ENCODE peak calls at places on chromosomes 16 and 17, in five cellular contexts. B is heart right ventricle; M is stimulated activated CD4-positive, alpha-beta T cell treated with anti-CD3 and anti-CD28 coated beads, Interleukin-1b, Interleukin-23, amount 100 ng/mL, for 24 hours; Y is endothelial cell of umbilical vein; O is MCF 10A. J is an unnamed sample.

GRCh38 chr17:38868095-38868967 is 1.5 kb upstream of the LASP1 start:
- DNase-seq in B (peak; percentile 67), M (no peak), Y (peak; percentile 47), O (no peak), J (no peak)

GRCh38 chr17:41796066-41796895 is 9.8 kb upstream of the JUP start:
- DNase-seq in B (no peak), Y (no peak), O (no peak), M (no peak), J (no peak)

GRCh38 chr17:30396129-30396528 is 17.4 kb downstream of the CPD start:
- DNase-seq in Y (no peak), B (no peak), M (no peak), O (no peak), J (no peak)

GRCh38 chr16:3256876-3257465 is 538 bp upstream of the MEFV start:
- DNase-seq in Y (no peak), O (peak; percentile 87), M (no peak), B (no peak), J (no peak)

GRCh38 chr17:75891022-75891604 is 5.6 kb downstream of the TRIM65 start:
- DNase-seq in M (no peak), Y (no peak), B (no peak), O (no peak), J (no peak)

GRCh38 chr17:73348018-73348823 is 36.4 kb upstream of the CDC42EP4 start:
- DNase-seq in Y (no peak), O (no peak), M (no peak), B (no peak), J (no peak)

GRCh38 chr17:49557204-49558024 is 18.3 kb upstream of the NXPH3 start:
- DNase-seq in O (peak; percentile 62), B (no peak), Y (peak; percentile 50), M (peak; percentile 18), J (no peak)

GRCh38 chr17:66939461-66940114 is 24.9 kb upstream of the CACNG4 start:
- DNase-seq in M (no peak), Y (no peak), O (no peak), B (no peak), J (no peak)

GRCh38 chr17:30964878-30965277 is 6.0 kb upstream of the RNF135 start:
- DNase-seq in M (no peak), B (no peak), O (peak; percentile 23), Y (no peak), J (no peak)

GRCh38 chr17:64504769-64505319 is 1.2 kb downstream of the DDX5 start:
- DNase-seq in M (no peak), B (no peak), Y (peak; percentile 74), O (no peak), J (no peak)

GRCh38 chr17:63714550-63715277 is 14.8 kb upstream of the LIMD2 start:
- DNase-seq in O (no peak), Y (no peak), B (no peak), M (no peak), J (no peak)

GRCh38 chr16:3051489-3051888 is 5.1 kb downstream of the MMP25 start:
- DNase-seq in Y (no peak), B (no peak), M (no peak), O (no peak), J (no peak)

GRCh38 chr16:3696425-3697218 is 20.7 kb downstream of the TRAP1 start:
- DNase-seq in M (no peak), Y (no peak), B (no peak), O (peak; percentile 50), J (no peak)

GRCh38 chr16:57775661-57776469 is 26.4 kb downstream of the KIFC3 start:
- DNase-seq in B (no peak), Y (no peak), O (no peak), M (no peak), J (no peak)

GRCh38 chr16:23836404-23837291 is 865 bp downstream of the PRKCB start:
- DNase-seq in M (no peak), O (no peak), Y (no peak), B (peak; percentile 27), J (no peak)

GRCh38 chr17:81254955-81255717 is 16.0 kb downstream of the NDUFAF8 start:
- DNase-seq in B (peak; percentile 85), Y (peak; percentile 64), O (peak; percentile 35), M (no peak), J (no peak)

GRCh38 chr17:75785016-75785769 is 587 bp downstream of the UNK start:
- DNase-seq in M (peak; percentile 82), Y (no peak), O (peak; percentile 89), B (peak; percentile 89), J (peak; percentile 97)

GRCh38 chr17:40553694-40554534 is 11.4 kb downstream of the CCR7 start:
- DNase-seq in O (no peak), Y (no peak), B (peak; percentile 78), M (no peak), J (no peak)

GRCh38 chr17:35795007-35795870 is at the start of gene MMP28:
- DNase-seq in B (peak; percentile 57), O (peak; percentile 53), M (peak; percentile 37), Y (peak; percentile 34), J (peak; percentile 84)

GRCh38 chr16:75244844-75245758 is 6.3 kb downstream of the BCAR1 start:
- DNase-seq in B (peak; percentile 83), O (peak; percentile 87), Y (peak; percentile 94), M (no peak), J (peak; percentile 97)

GRCh38 chr17:77508047-77508715 is 367.4 kb downstream of the SEC14L1 start:
- DNase-seq in O (peak; percentile 60), Y (no peak), B (no peak), M (no peak), J (no peak)

GRCh38 chr17:79295307-79295706 is 220.7 kb downstream of the ENGASE start:
- DNase-seq in M (no peak), O (no peak), B (no peak), Y (no peak), J (no peak)

GRCh38 chr17:828761-829160 is 46.6 kb downstream of the MRM3 start:
- DNase-seq in B (no peak), O (no peak), M (no peak), Y (no peak), J (no peak)

GRCh38 chr16:83336630-83337029 is 471.1 kb upstream of the HSBP1 start:
- DNase-seq in Y (peak; percentile 91), M (no peak), B (no peak), O (peak; percentile 89), J (no peak)

GRCh38 chr17:52084176-52084575 is 74.3 kb downstream of the CA10 start:
- DNase-seq in M (no peak), O (no peak), Y (no peak), B (no peak), J (no peak)

GRCh38 chr16:53865492-53865863 is 161.5 kb downstream of the FTO start:
- DNase-seq in B (no peak), O (peak; percentile 79), M (no peak), Y (peak; percentile 73), J (no peak)

GRCh38 chr16:65323655-65324237 is 201.9 kb upstream of the CDH11 start:
- DNase-seq in Y (no peak), B (no peak), O (no peak), M (no peak), J (no peak)

GRCh38 chr16:14456793-14457481 is 173.1 kb downstream of the PARN start:
- DNase-seq in M (no peak), B (no peak), O (no peak), Y (no peak), J (no peak)

GRCh38 chr17:44221072-44221861 is 1.8 kb upstream of the UBTF start:
- DNase-seq in Y (peak; percentile 83), O (peak; percentile 80), M (peak; percentile 55), B (peak; percentile 84), J (peak; percentile 90)

J was measured in osteocyte.